ENCODE peak calls at places on chromosomes 5 and 9, in eight cellular contexts. X is AG09309, I is HFFc6, J is IMR-90, G is fibroblast of pulmonary artery, T is ovary, H is Peyer's patch, N is tibial artery. K is an unnamed sample.

GRCh38 chr9:100170556-100170955 is 71.5 kb downstream of the INVS start:
- DNase-seq in X (no peak), I (peak; percentile 54), J (peak; percentile 26), G (no peak), T (no peak), H (no peak), N (no peak), K (no peak)

GRCh38 chr5:151191661-151192060 is 32.2 kb downstream of the CCDC69 start:
- DNase-seq in X (no peak), I (no peak), J (no peak), G (no peak), T (no peak), H (no peak), N (no peak), K (no peak)

GRCh38 chr5:138832218-138832617 is 42.9 kb downstream of the LRRTM2 start:
- DNase-seq in X (no peak), I (peak; percentile 17), J (no peak), G (no peak), T (no peak), H (no peak), N (no peak), K (no peak)

GRCh38 chr5:16690243-16690839 is 73.5 kb upstream of the RETREG1 start:
- DNase-seq in X (no peak), I (peak; percentile 52), J (peak; percentile 51), G (peak; percentile 63), T (no peak), H (no peak), N (no peak), K (peak; percentile 51)

GRCh38 chr5:180212363-180213255 is 3.6 kb upstream of the RASGEF1C start:
- DNase-seq in X (no peak), I (no peak), J (peak; percentile 1), G (peak; percentile 30), T (no peak), H (no peak), N (no peak), K (no peak)

GRCh38 chr9:4583001-4583400 is 79.1 kb upstream of the PLPP6 start:
- DNase-seq in X (no peak), I (no peak), J (no peak), G (no peak), T (no peak), H (no peak), N (no peak), K (no peak)

GRCh38 chr9:127209948-127210621 is 54.5 kb upstream of the GARNL3 start:
- DNase-seq in X (no peak), I (no peak), J (no peak), G (no peak), T (no peak), H (peak; percentile 42), N (no peak), K (no peak)

GRCh38 chr5:180034564-180034963 is 37.0 kb downstream of the RNF130 start:
- DNase-seq in X (no peak), I (no peak), J (peak; percentile 63), G (peak; percentile 20), T (no peak), H (no peak), N (no peak), K (peak; percentile 49)

GRCh38 chr5:11105706-11106105 is 344.7 kb upstream of the DAP start:
- DNase-seq in X (no peak), I (no peak), J (no peak), G (no peak), T (no peak), H (no peak), N (no peak), K (no peak)

GRCh38 chr9:124278054-124278540 is 20.3 kb downstream of the NEK6 start:
- DNase-seq in X (no peak), I (no peak), J (no peak), G (no peak), T (no peak), H (no peak), N (no peak), K (no peak)

GRCh38 chr5:60352992-60353391 is 347.0 kb downstream of the DEPDC1B start:
- DNase-seq in X (no peak), I (no peak), J (no peak), G (no peak), T (no peak), H (no peak), N (no peak), K (no peak)

GRCh38 chr5:14062178-14062577 is 81.0 kb upstream of the TRIO start:
- DNase-seq in X (no peak), I (no peak), J (no peak), G (no peak), T (no peak), H (no peak), N (no peak), K (no peak)

GRCh38 chr5:176704355-176704754 is 57.1 kb downstream of the TSPAN17 start:
- DNase-seq in X (no peak), I (no peak), J (no peak), G (no peak), T (no peak), H (no peak), N (no peak), K (no peak)

GRCh38 chr5:112978836-112979235 is 2.2 kb downstream of the DCP2 start:
- DNase-seq in X (no peak), I (no peak), J (no peak), G (no peak), T (no peak), H (no peak), N (no peak), K (no peak)

GRCh38 chr9:128107260-128107970 is 20.1 kb downstream of the PTGES2 start:
- DNase-seq in X (no peak), I (no peak), J (no peak), G (no peak), T (no peak), H (peak; percentile 52), N (no peak), K (no peak)

GRCh38 chr9:133119039-133119438 is 2.0 kb downstream of the RALGDS start:
- DNase-seq in X (no peak), I (no peak), J (no peak), G (no peak), T (no peak), H (no peak), N (no peak), K (no peak)

GRCh38 chr5:141875795-141876627 is 2.2 kb downstream of the PCDH1 start:
- DNase-seq in X (no peak), I (no peak), J (no peak), G (peak; percentile 23), T (no peak), H (peak; percentile 91), N (no peak), K (no peak)

GRCh38 chr9:6759114-6759977 is 1.6 kb downstream of the KDM4C start:
- DNase-seq in X (peak; percentile 57), I (peak; percentile 93), J (peak; percentile 82), G (peak; percentile 83), T (peak; percentile 23), H (no peak), N (no peak), K (peak; percentile 74)

GRCh38 chr9:98869078-98869745 is 61.7 kb downstream of the GALNT12 start:
- DNase-seq in X (no peak), I (no peak), J (no peak), G (no peak), T (no peak), H (no peak), N (no peak), K (no peak)

GRCh38 chr9:135309763-135310125 is 169.8 kb upstream of the PPP1R26 start:
- DNase-seq in X (no peak), I (no peak), J (no peak), G (no peak), T (no peak), H (no peak), N (no peak), K (no peak)

GRCh38 chr5:34770486-34770885 is 68.5 kb upstream of the TTC23L start:
- DNase-seq in X (no peak), I (no peak), J (no peak), G (no peak), T (no peak), H (no peak), N (no peak), K (no peak)

GRCh38 chr5:67299317-67299716 is 102.7 kb upstream of the CD180 start:
- DNase-seq in X (no peak), I (no peak), J (peak; percentile 13), G (no peak), T (no peak), H (no peak), N (no peak), K (no peak)

DNA sequence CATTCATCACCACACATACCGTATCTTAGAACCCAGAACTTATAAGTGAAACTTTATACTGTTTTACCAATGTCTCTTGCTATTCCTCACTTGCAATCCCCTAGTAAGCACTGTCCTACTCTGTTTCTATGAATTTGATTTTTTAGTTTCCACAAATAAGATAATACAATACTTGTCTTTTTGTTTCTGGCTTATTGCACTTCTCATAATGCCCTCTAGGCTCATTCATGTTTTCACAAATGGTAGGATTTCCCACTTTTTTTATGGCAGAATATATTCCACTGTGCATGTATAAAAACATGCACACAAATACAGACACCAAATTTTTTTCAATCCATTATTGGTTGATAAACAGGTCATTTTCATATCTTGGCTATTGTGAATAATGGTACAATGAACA is 1742.3 kb upstream of the NUDT12 start:
- DNase-seq in X (no peak), I (no peak), J (no peak), G (no peak), T (no peak), H (no peak), N (no peak), K (no peak)
- TF ChIP-seq CTCF in X (no peak), I (peak; percentile 25), J (no peak), G (no peak), T (no peak), H (no peak), N (no peak), K (peak; percentile 9)

GRCh38 chr5:77645158-77645994 is 6.9 kb upstream of the OTP start:
- DNase-seq in X (no peak), I (no peak), J (no peak), G (no peak), T (no peak), H (peak; percentile 59), N (no peak), K (no peak)
- TF ChIP-seq CTCF in X (no peak), I (peak; percentile 53), J (peak; percentile 47), G (no peak), T (no peak), H (peak; percentile 42), N (peak; percentile 20), K (peak; percentile 31)

DNA sequence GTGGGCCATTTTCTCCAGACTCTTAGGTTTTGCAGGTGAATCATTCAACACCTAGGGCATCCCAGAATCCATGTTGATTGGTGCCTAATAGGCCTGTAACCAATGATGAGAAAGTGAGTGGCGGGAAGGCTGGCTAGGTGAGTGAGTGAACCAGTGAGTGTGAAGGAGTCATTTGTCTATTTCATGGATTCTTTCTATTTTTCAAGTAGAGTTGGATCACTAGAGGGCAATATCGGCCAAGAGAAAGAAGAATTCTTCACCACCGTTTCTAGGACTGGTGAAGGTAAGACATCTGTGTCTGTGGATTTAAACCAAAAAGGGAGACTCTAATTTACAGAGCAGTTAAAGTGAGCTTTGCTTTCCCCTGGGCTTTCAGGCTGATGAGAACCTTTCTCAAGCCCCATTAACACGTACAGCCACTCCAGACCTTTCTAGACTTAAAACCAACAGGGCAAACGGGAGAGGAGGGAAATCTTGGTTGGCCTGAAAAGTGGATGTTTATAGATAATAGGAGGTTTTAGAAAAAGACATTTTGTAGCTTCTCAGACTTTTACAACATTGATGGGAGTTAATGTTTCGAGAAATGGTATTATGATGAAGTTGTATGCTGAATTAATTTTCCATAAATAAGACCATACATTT is 114.3 kb upstream of the IL12B start:
- DNase-seq in X (no peak), I (peak; percentile 62), J (peak; percentile 69), G (peak; percentile 81), T (no peak), H (no peak), N (no peak), K (peak; percentile 47)
- TF ChIP-seq CTCF in X (peak; percentile 49), I (peak; percentile 76), J (peak; percentile 79), G (peak; percentile 56), T (peak; percentile 57), H (peak; percentile 40), N (peak; percentile 62), K (peak; percentile 57)

GRCh38 chr5:143700994-143701393 is 111.0 kb upstream of the HMHB1 start:
- DNase-seq in X (no peak), I (no peak), J (no peak), G (no peak), T (no peak), H (no peak), N (no peak), K (no peak)
- TF ChIP-seq CTCF in X (peak; percentile 32), I (peak; percentile 71), J (peak; percentile 19), G (no peak), T (no peak), H (no peak), N (no peak), K (peak; percentile 33)